ENCODE peak calls at places on chromosomes 2 and 18, in eight cellular contexts. One of them, this sample, is unnamed.

GRCh38 chr2:177549171-177549570 is 156.6 kb downstream of the AGPS start:
- DNase-seq in stimulated activated CD4-positive, alpha-beta T cell treated with anti-CD3 and anti-CD28 coated beads, Interleukin-4, amount 100 ng/mL, for 24 hours: no peak
- DNase-seq in activated CD8-positive, alpha-beta memory T cell treated with anti-CD3 and anti-CD28 coated beads for 48 hours: no peak
- DNase-seq in effector CD4-positive, alpha-beta T cell: no peak
- DNase-seq in ecto neural progenitor cell: no peak
- DNase-seq in fibroblast of the aortic adventitia: peak
- DNase-seq in breast epithelium: no peak
- DNase-seq in naive thymus-derived CD4-positive, alpha-beta T cell: no peak
- DNase-seq in this sample: no peak

GRCh38 chr18:44627245-44627644 is 53.4 kb upstream of the SETBP1 start:
- DNase-seq in breast epithelium: no peak
- DNase-seq in effector CD4-positive, alpha-beta T cell: no peak
- DNase-seq in fibroblast of the aortic adventitia: peak
- DNase-seq in ecto neural progenitor cell: no peak
- DNase-seq in naive thymus-derived CD4-positive, alpha-beta T cell: no peak
- DNase-seq in activated CD8-positive, alpha-beta memory T cell treated with anti-CD3 and anti-CD28 coated beads for 48 hours: no peak
- DNase-seq in stimulated activated CD4-positive, alpha-beta T cell treated with anti-CD3 and anti-CD28 coated beads, Interleukin-4, amount 100 ng/mL, for 24 hours: no peak
- DNase-seq in this sample: no peak

GRCh38 chr2:217875138-217875537 is 127.7 kb downstream of the TNS1 start:
- DNase-seq in breast epithelium: no peak
- DNase-seq in ecto neural progenitor cell: no peak
- DNase-seq in effector CD4-positive, alpha-beta T cell: no peak
- DNase-seq in activated CD8-positive, alpha-beta memory T cell treated with anti-CD3 and anti-CD28 coated beads for 48 hours: no peak
- DNase-seq in stimulated activated CD4-positive, alpha-beta T cell treated with anti-CD3 and anti-CD28 coated beads, Interleukin-4, amount 100 ng/mL, for 24 hours: no peak
- DNase-seq in naive thymus-derived CD4-positive, alpha-beta T cell: no peak
- DNase-seq in fibroblast of the aortic adventitia: peak
- DNase-seq in this sample: no peak

GRCh38 chr2:95062716-95063400 is 37.4 kb downstream of the MAL start:
- DNase-seq in stimulated activated CD4-positive, alpha-beta T cell treated with anti-CD3 and anti-CD28 coated beads, Interleukin-4, amount 100 ng/mL, for 24 hours: no peak
- DNase-seq in effector CD4-positive, alpha-beta T cell: no peak
- DNase-seq in activated CD8-positive, alpha-beta memory T cell treated with anti-CD3 and anti-CD28 coated beads for 48 hours: no peak
- DNase-seq in fibroblast of the aortic adventitia: no peak
- DNase-seq in ecto neural progenitor cell: peak
- DNase-seq in naive thymus-derived CD4-positive, alpha-beta T cell: no peak
- DNase-seq in breast epithelium: no peak
- DNase-seq in this sample: no peak

GRCh38 chr2:102060047-102060446 is 68.3 kb downstream of the IL1R2 start:
- DNase-seq in effector CD4-positive, alpha-beta T cell: no peak
- DNase-seq in breast epithelium: no peak
- DNase-seq in fibroblast of the aortic adventitia: no peak
- DNase-seq in activated CD8-positive, alpha-beta memory T cell treated with anti-CD3 and anti-CD28 coated beads for 48 hours: no peak
- DNase-seq in ecto neural progenitor cell: no peak
- DNase-seq in naive thymus-derived CD4-positive, alpha-beta T cell: no peak
- DNase-seq in stimulated activated CD4-positive, alpha-beta T cell treated with anti-CD3 and anti-CD28 coated beads, Interleukin-4, amount 100 ng/mL, for 24 hours: no peak
- DNase-seq in this sample: no peak

GRCh38 chr18:58350526-58350925 is 278.4 kb downstream of the ALPK2 start:
- DNase-seq in effector CD4-positive, alpha-beta T cell: no peak
- DNase-seq in breast epithelium: no peak
- DNase-seq in stimulated activated CD4-positive, alpha-beta T cell treated with anti-CD3 and anti-CD28 coated beads, Interleukin-4, amount 100 ng/mL, for 24 hours: no peak
- DNase-seq in naive thymus-derived CD4-positive, alpha-beta T cell: no peak
- DNase-seq in fibroblast of the aortic adventitia: no peak
- DNase-seq in activated CD8-positive, alpha-beta memory T cell treated with anti-CD3 and anti-CD28 coated beads for 48 hours: no peak
- DNase-seq in ecto neural progenitor cell: no peak
- DNase-seq in this sample: no peak

GRCh38 chr2:74632939-74633312 is 15.2 kb downstream of the M1AP start:
- DNase-seq in fibroblast of the aortic adventitia: no peak
- DNase-seq in effector CD4-positive, alpha-beta T cell: no peak
- DNase-seq in naive thymus-derived CD4-positive, alpha-beta T cell: no peak
- DNase-seq in activated CD8-positive, alpha-beta memory T cell treated with anti-CD3 and anti-CD28 coated beads for 48 hours: no peak
- DNase-seq in stimulated activated CD4-positive, alpha-beta T cell treated with anti-CD3 and anti-CD28 coated beads, Interleukin-4, amount 100 ng/mL, for 24 hours: no peak
- DNase-seq in ecto neural progenitor cell: no peak
- DNase-seq in breast epithelium: no peak
- DNase-seq in this sample: no peak

GRCh38 chr2:197450485-197450884 is 2.9 kb upstream of the COQ10B start:
- DNase-seq in activated CD8-positive, alpha-beta memory T cell treated with anti-CD3 and anti-CD28 coated beads for 48 hours: no peak
- DNase-seq in ecto neural progenitor cell: no peak
- DNase-seq in naive thymus-derived CD4-positive, alpha-beta T cell: no peak
- DNase-seq in stimulated activated CD4-positive, alpha-beta T cell treated with anti-CD3 and anti-CD28 coated beads, Interleukin-4, amount 100 ng/mL, for 24 hours: no peak
- DNase-seq in effector CD4-positive, alpha-beta T cell: no peak
- DNase-seq in fibroblast of the aortic adventitia: no peak
- DNase-seq in breast epithelium: no peak
- DNase-seq in this sample: no peak

GRCh38 chr2:23597687-23598086 is 212.7 kb downstream of the KLHL29 start:
- DNase-seq in effector CD4-positive, alpha-beta T cell: no peak
- DNase-seq in stimulated activated CD4-positive, alpha-beta T cell treated with anti-CD3 and anti-CD28 coated beads, Interleukin-4, amount 100 ng/mL, for 24 hours: no peak
- DNase-seq in ecto neural progenitor cell: no peak
- DNase-seq in breast epithelium: no peak
- DNase-seq in fibroblast of the aortic adventitia: no peak
- DNase-seq in naive thymus-derived CD4-positive, alpha-beta T cell: no peak
- DNase-seq in activated CD8-positive, alpha-beta memory T cell treated with anti-CD3 and anti-CD28 coated beads for 48 hours: no peak
- DNase-seq in this sample: no peak

GRCh38 chr2:173076557-173077345 is 1.1 kb downstream of the MAP3K20 start:
- DNase-seq in fibroblast of the aortic adventitia: peak
- DNase-seq in naive thymus-derived CD4-positive, alpha-beta T cell: peak
- DNase-seq in ecto neural progenitor cell: peak
- DNase-seq in effector CD4-positive, alpha-beta T cell: no peak
- DNase-seq in activated CD8-positive, alpha-beta memory T cell treated with anti-CD3 and anti-CD28 coated beads for 48 hours: peak
- DNase-seq in stimulated activated CD4-positive, alpha-beta T cell treated with anti-CD3 and anti-CD28 coated beads, Interleukin-4, amount 100 ng/mL, for 24 hours: no peak
- DNase-seq in breast epithelium: peak
- DNase-seq in this sample: peak

GRCh38 chr18:57697434-57697833 is 75.8 kb upstream of the NARS1 start:
- DNase-seq in ecto neural progenitor cell: no peak
- DNase-seq in breast epithelium: no peak
- DNase-seq in activated CD8-positive, alpha-beta memory T cell treated with anti-CD3 and anti-CD28 coated beads for 48 hours: no peak
- DNase-seq in naive thymus-derived CD4-positive, alpha-beta T cell: no peak
- DNase-seq in effector CD4-positive, alpha-beta T cell: no peak
- DNase-seq in stimulated activated CD4-positive, alpha-beta T cell treated with anti-CD3 and anti-CD28 coated beads, Interleukin-4, amount 100 ng/mL, for 24 hours: no peak
- DNase-seq in fibroblast of the aortic adventitia: no peak
- DNase-seq in this sample: no peak

GRCh38 chr18:55228191-55228590 is 268.9 kb upstream of the CCDC68 start:
- DNase-seq in effector CD4-positive, alpha-beta T cell: no peak
- DNase-seq in breast epithelium: no peak
- DNase-seq in activated CD8-positive, alpha-beta memory T cell treated with anti-CD3 and anti-CD28 coated beads for 48 hours: no peak
- DNase-seq in stimulated activated CD4-positive, alpha-beta T cell treated with anti-CD3 and anti-CD28 coated beads, Interleukin-4, amount 100 ng/mL, for 24 hours: no peak
- DNase-seq in fibroblast of the aortic adventitia: peak
- DNase-seq in ecto neural progenitor cell: peak
- DNase-seq in naive thymus-derived CD4-positive, alpha-beta T cell: no peak
- DNase-seq in this sample: no peak

GRCh38 chr18:35467624-35468016 is 30.1 kb downstream of the INO80C start:
- DNase-seq in breast epithelium: no peak
- DNase-seq in naive thymus-derived CD4-positive, alpha-beta T cell: no peak
- DNase-seq in effector CD4-positive, alpha-beta T cell: no peak
- DNase-seq in activated CD8-positive, alpha-beta memory T cell treated with anti-CD3 and anti-CD28 coated beads for 48 hours: no peak
- DNase-seq in stimulated activated CD4-positive, alpha-beta T cell treated with anti-CD3 and anti-CD28 coated beads, Interleukin-4, amount 100 ng/mL, for 24 hours: no peak
- DNase-seq in ecto neural progenitor cell: no peak
- DNase-seq in fibroblast of the aortic adventitia: no peak
- DNase-seq in this sample: no peak

GRCh38 chr2:176490061-176490861 is 221.0 kb downstream of the MTX2 start:
- DNase-seq in ecto neural progenitor cell: peak
- DNase-seq in activated CD8-positive, alpha-beta memory T cell treated with anti-CD3 and anti-CD28 coated beads for 48 hours: no peak
- DNase-seq in fibroblast of the aortic adventitia: no peak
- DNase-seq in naive thymus-derived CD4-positive, alpha-beta T cell: no peak
- DNase-seq in stimulated activated CD4-positive, alpha-beta T cell treated with anti-CD3 and anti-CD28 coated beads, Interleukin-4, amount 100 ng/mL, for 24 hours: no peak
- DNase-seq in breast epithelium: no peak
- DNase-seq in effector CD4-positive, alpha-beta T cell: no peak
- DNase-seq in this sample: no peak

GRCh38 chr2:234996467-234997270 is 44.9 kb downstream of the SH3BP4 start:
- DNase-seq in ecto neural progenitor cell: peak
- DNase-seq in stimulated activated CD4-positive, alpha-beta T cell treated with anti-CD3 and anti-CD28 coated beads, Interleukin-4, amount 100 ng/mL, for 24 hours: no peak
- DNase-seq in effector CD4-positive, alpha-beta T cell: no peak
- DNase-seq in naive thymus-derived CD4-positive, alpha-beta T cell: no peak
- DNase-seq in fibroblast of the aortic adventitia: peak
- DNase-seq in activated CD8-positive, alpha-beta memory T cell treated with anti-CD3 and anti-CD28 coated beads for 48 hours: no peak
- DNase-seq in breast epithelium: no peak
- DNase-seq in this sample: peak

GRCh38 chr18:8814206-8814605 is 108.8 kb downstream of the MTCL1 start:
- DNase-seq in ecto neural progenitor cell: no peak
- DNase-seq in breast epithelium: no peak
- DNase-seq in activated CD8-positive, alpha-beta memory T cell treated with anti-CD3 and anti-CD28 coated beads for 48 hours: no peak
- DNase-seq in stimulated activated CD4-positive, alpha-beta T cell treated with anti-CD3 and anti-CD28 coated beads, Interleukin-4, amount 100 ng/mL, for 24 hours: no peak
- DNase-seq in fibroblast of the aortic adventitia: peak
- DNase-seq in effector CD4-positive, alpha-beta T cell: no peak
- DNase-seq in naive thymus-derived CD4-positive, alpha-beta T cell: no peak
- DNase-seq in this sample: peak